ENCODE peak calls at places on chromosome 19, in seven cellular contexts. X, O, B, P, J, Y and W are unnamed samples.

GRCh38 chr19:56403764-56404704 is at the start of gene ZNF583:
- DNase-seq in X (peak), O (peak), B (peak), P (peak), J (peak), Y (peak), W (peak)

GRCh38 chr19:5947435-5947834 is 30.5 kb downstream of the RANBP3 start:
- DNase-seq in X (no peak), O (peak), B (no peak), P (no peak), J (no peak), Y (peak), W (no peak)

GRCh38 chr19:46009530-46010510 is 13.0 kb downstream of the PGLYRP1 start:
- DNase-seq in X (no peak), O (no peak), B (no peak), P (peak), J (peak), Y (peak), W (peak)

GRCh38 chr19:58007285-58007684 is 4.7 kb upstream of the ZNF606 start:
- DNase-seq in X (no peak), O (no peak), B (no peak), P (no peak), J (no peak), Y (no peak), W (peak)

GRCh38 chr19:46890423-46891170 is 29.8 kb downstream of the ARHGAP35 start:
- DNase-seq in X (no peak), O (no peak), B (no peak), P (peak), J (peak), Y (peak), W (no peak)

GRCh38 chr19:917323-918151 is at the start of gene KISS1R:
- DNase-seq in X (no peak), O (no peak), B (no peak), P (no peak), J (peak), Y (peak), W (peak)

GRCh38 chr19:57558525-57558924 is 1.1 kb downstream of the ZNF550 start:
- DNase-seq in X (no peak), O (no peak), B (no peak), P (no peak), J (no peak), Y (peak), W (peak)

GRCh38 chr19:23343434-23344010 is 51.7 kb downstream of the ZNF91 start:
- DNase-seq in X (no peak), O (no peak), B (no peak), P (no peak), J (no peak), Y (no peak), W (peak)

GRCh38 chr19:38484747-38485146 is 51.3 kb downstream of the RYR1 start:
- DNase-seq in X (no peak), O (no peak), B (no peak), P (no peak), J (no peak), Y (no peak), W (no peak)

GRCh38 chr19:40668991-40669614 is 21.3 kb downstream of the NUMBL start:
- DNase-seq in X (no peak), O (no peak), B (no peak), P (no peak), J (no peak), Y (no peak), W (no peak)

GRCh38 chr19:6065685-6066365 is 44.5 kb downstream of the RFX2 start:
- DNase-seq in X (no peak), O (no peak), B (peak), P (peak), J (peak), Y (peak), W (no peak)

DNA sequence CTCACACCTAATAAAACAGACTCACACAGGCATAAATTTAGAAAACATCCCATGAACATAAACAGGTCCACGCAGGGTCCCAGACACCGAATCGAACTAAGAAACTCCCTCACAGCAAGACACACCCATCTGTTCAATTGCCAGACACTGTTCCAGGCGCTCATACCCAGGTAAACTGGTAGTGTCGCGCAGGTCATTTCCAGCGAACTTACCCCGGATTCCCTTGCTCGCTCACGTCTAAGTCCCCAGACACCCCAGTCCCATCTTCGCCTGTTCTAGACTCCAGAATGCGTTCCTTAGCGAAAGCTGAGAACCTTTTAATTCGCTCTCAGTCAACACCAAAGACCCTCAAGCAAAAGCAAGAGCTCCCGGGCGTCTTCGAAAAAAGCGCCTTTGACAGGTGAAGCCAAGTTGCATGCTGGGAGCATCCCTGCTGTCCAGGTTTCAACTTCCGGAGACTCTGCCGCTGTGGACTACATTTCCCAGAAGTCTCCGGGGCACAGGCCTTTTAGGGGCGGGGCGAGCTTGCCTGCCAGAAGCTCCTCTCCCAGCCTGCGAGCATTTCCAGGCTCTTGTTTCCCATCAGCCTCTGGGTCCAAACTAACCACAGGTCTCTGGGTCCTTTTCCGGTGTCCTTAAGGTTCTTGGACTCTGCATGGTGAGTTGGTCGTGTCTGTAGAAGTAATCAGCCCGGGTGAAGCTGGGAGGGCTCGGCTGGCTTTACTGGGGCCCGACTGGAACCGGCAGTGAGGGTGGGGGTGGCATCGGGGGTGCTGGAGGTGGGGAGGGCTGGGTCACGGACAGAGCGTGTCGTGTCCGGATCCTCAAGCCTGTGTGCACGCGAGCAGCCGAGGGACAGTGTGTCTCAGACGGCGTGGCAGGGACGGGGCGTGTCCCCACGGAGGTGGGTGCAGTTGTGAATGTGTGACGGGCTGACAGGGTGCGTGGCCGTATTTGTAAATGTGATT is at the start of gene ZNF283:
- DNase-seq in X (peak), O (peak), B (peak), P (peak), J (peak), Y (peak), W (peak)
- TF ChIP-seq POLR2A in X (peak), O (no peak), B (no peak), P (no peak), J (no peak), Y (no peak), W (no peak)

GRCh38 chr19:18590273-18591272 is 2.0 kb downstream of the REX1BD start:
- DNase-seq in X (no peak), O (no peak), B (no peak), P (no peak), J (peak), Y (peak), W (peak)
- TF ChIP-seq POLR2A in X (no peak), O (no peak), B (no peak), P (no peak), J (peak), Y (no peak), W (no peak)

GRCh38 chr19:49451430-49452181 is at the start of gene PIH1D1:
- DNase-seq in X (peak), O (peak), B (peak), P (peak), J (peak), Y (peak), W (peak)
- TF ChIP-seq POLR2A in X (peak), O (no peak), B (no peak), P (peak), J (peak), Y (peak), W (peak)

GRCh38 chr19:7668842-7669241 is at the start of gene RETN:
- DNase-seq in X (no peak), O (no peak), B (no peak), P (no peak), J (no peak), Y (no peak), W (no peak)

GRCh38 chr19:7669641-7670040 is 792 bp downstream of the RETN start:
- DNase-seq in X (no peak), O (no peak), B (no peak), P (no peak), J (no peak), Y (no peak), W (no peak)

GRCh38 chr19:7672522-7672921 is 3.7 kb downstream of the RETN start:
- DNase-seq in X (no peak), O (no peak), B (no peak), P (no peak), J (no peak), Y (no peak), W (no peak)

GRCh38 chr19:7670150-7670784 is 1.4 kb downstream of the RETN start:
- DNase-seq in X (no peak), O (no peak), B (no peak), P (no peak), J (no peak), Y (no peak), W (no peak)

DNA sequence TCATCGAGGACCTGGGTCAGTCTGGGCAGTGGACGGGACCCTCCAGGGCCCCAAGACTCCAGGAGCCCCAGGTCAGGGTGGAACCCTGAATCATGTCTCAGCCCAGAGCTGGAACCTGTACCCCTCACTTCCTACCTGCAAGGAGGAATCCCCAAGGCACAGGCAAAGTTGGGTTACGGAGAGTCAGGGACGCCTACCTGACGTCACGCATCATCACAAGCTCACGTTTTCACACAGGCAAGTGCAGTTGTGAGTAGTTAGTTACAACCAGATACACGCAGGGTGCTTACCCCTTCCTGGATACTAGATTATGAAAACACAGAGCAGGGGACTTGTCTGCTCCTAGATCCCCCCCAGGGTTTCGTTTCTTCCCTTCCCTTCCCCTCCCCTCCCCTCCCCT is 1.9 kb downstream of the RETN start:
- DNase-seq in X (no peak), O (no peak), B (no peak), P (no peak), J (no peak), Y (no peak), W (no peak)
- TF ChIP-seq POLR2A in X (no peak), O (no peak), B (no peak), P (no peak), J (no peak), Y (no peak), W (no peak)